ENCODE peak calls at places on chromosomes 7 and 10, in four cellular contexts. K, M, X and Q are unnamed samples.

GRCh38 chr10:129075936-129076335 is 391.1 kb upstream of the MGMT start:
- DNase-seq in K (no peak), M (no peak), X (no peak), Q (no peak)

GRCh38 chr10:129605986-129606518 is 139.0 kb downstream of the MGMT start:
- DNase-seq in K (peak; percentile 69), M (no peak), X (no peak), Q (no peak)

GRCh38 chr10:20712766-20713165 is 184.3 kb downstream of the NEBL start:
- DNase-seq in K (no peak), M (no peak), X (no peak), Q (no peak)

GRCh38 chr10:26093229-26093628 is 123.3 kb upstream of the GAD2 start:
- DNase-seq in K (no peak), M (no peak), X (no peak), Q (no peak)

GRCh38 chr10:126598009-126598408 is 72.5 kb downstream of the C10orf90 start:
- DNase-seq in K (no peak), M (no peak), X (peak; percentile 31), Q (peak; percentile 45)

GRCh38 chr10:59580257-59580863 is 129.3 kb downstream of the SLC16A9 start:
- DNase-seq in K (no peak), M (peak; percentile 25), X (no peak), Q (peak; percentile 82)

GRCh38 chr7:64873517-64873916 is 29.6 kb upstream of the ZNF273 start:
- DNase-seq in K (no peak), M (no peak), X (no peak), Q (no peak)

GRCh38 chr10:11835061-11835460 is 11.9 kb downstream of the PROSER2 start:
- DNase-seq in K (no peak), M (no peak), X (no peak), Q (no peak)

GRCh38 chr10:72783290-72783689 is 91.3 kb downstream of the MCU start:
- DNase-seq in K (no peak), M (no peak), X (no peak), Q (no peak)

GRCh38 chr7:16403475-16403874 is 17.9 kb downstream of the CRPPA start:
- DNase-seq in K (no peak), M (no peak), X (no peak), Q (no peak)

GRCh38 chr7:92784935-92785334 is 51.4 kb downstream of the CDK6 start:
- DNase-seq in K (no peak), M (no peak), X (no peak), Q (no peak)

GRCh38 chr7:39948375-39948774 is 1.7 kb upstream of the CDK13 start:
- DNase-seq in K (no peak), M (no peak), X (peak; percentile 45), Q (no peak)

GRCh38 chr7:37901890-37902524 is 14.6 kb downstream of the SFRP4 start:
- DNase-seq in K (no peak), M (peak; percentile 76), X (no peak), Q (peak; percentile 65)

GRCh38 chr7:112010994-112011393 is 195.2 kb downstream of the DOCK4 start:
- DNase-seq in K (no peak), M (no peak), X (no peak), Q (no peak)

GRCh38 chr10:14698487-14699170 is 76.1 kb downstream of the FAM107B start:
- DNase-seq in K (no peak), M (peak; percentile 78), X (no peak), Q (peak; percentile 24)

GRCh38 chr7:133139350-133139749 is 57.5 kb upstream of the CHCHD3 start:
- DNase-seq in K (no peak), M (peak; percentile 35), X (peak; percentile 1), Q (peak; percentile 73)

GRCh38 chr10:132523561-132524442 is 13.8 kb upstream of the INPP5A start:
- DNase-seq in K (no peak), M (no peak), X (no peak), Q (no peak)

GRCh38 chr10:88270871-88271713 is 312.0 kb downstream of the RNLS start:
- DNase-seq in K (peak; percentile 29), M (peak; percentile 91), X (peak; percentile 30), Q (peak; percentile 45)

GRCh38 chr10:123863721-123864432 is 27.7 kb downstream of the CPXM2 start:
- DNase-seq in K (no peak), M (no peak), X (no peak), Q (no peak)

GRCh38 chr7:80312139-80312661 is 177.6 kb downstream of the GNAI1 start:
- DNase-seq in K (no peak), M (peak; percentile 78), X (no peak), Q (peak; percentile 92)

GRCh38 chr10:28711079-28711478 is 33.8 kb downstream of the BAMBI start:
- DNase-seq in K (no peak), M (no peak), X (no peak), Q (no peak)

GRCh38 chr10:85528318-85528652 is 838.3 kb downstream of the GRID1 start:
- DNase-seq in K (no peak), M (no peak), X (no peak), Q (no peak)

GRCh38 chr7:40542982-40543741 is 408.4 kb downstream of the SUGCT start:
- DNase-seq in K (no peak), M (no peak), X (no peak), Q (no peak)

GRCh38 chr10:3573498-3573897 is 211.5 kb downstream of the KLF6 start:
- DNase-seq in K (no peak), M (no peak), X (no peak), Q (no peak)

GRCh38 chr7:47817922-47818321 is 130.3 kb downstream of the PKD1L1 start:
- DNase-seq in K (no peak), M (no peak), X (no peak), Q (peak; percentile 39)

GRCh38 chr7:156185076-156185475 is 372.8 kb upstream of the SHH start:
- DNase-seq in K (no peak), M (no peak), X (no peak), Q (no peak)

GRCh38 chr7:92695308-92696261 is 105.4 kb upstream of the FAM133B start:
- DNase-seq in K (no peak), M (peak; percentile 86), X (no peak), Q (peak; percentile 94)

GRCh38 chr7:128737867-128738390 is 1.2 kb upstream of the CALU start:
- DNase-seq in K (no peak), M (peak; percentile 84), X (no peak), Q (peak; percentile 31)

GRCh38 chr10:79046326-79046725 is 22.4 kb upstream of the ZMIZ1 start:
- DNase-seq in K (no peak), M (no peak), X (no peak), Q (no peak)

DNA sequence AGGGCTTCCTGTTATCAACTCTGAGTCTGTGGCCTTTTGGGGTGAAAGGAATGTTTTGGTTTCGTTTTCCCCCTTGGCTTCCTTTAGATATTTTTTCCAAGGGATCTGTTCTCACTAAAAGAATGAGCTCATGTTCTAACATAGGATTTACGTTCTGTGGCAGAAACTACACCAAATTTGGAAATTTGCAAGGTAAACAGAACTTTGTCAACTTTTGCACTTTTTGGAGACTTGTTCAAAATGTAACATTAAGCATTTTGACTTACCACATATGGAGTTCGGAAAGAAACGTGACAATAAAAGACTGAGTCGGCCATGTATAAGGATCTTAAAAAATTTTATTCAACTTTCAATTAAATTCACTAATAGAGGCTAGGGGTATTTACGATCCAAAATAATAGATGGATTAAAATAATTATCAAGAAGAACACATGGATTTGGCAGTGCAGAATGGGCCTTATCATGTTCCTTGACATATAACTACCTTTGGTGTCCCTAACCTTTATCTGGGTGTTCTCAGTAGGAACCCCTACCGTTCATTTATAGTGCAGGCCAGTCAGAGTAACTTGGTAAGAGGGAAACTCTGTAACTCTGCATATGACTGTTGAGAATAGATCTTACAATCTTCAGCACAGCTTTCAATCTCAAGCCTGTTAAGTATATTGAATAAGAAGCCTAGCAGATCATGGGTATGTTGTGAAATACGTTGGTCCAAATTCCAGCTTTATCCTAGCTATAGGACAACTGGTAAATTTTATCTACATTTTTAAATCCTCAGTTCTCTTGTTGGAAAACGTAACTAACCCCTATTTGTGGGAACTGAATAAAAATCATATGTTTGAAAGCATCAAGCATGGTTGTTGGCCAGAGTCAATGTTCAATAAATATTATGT is 11.8 kb downstream of the CPED1 start:
- DNase-seq in K (no peak), M (peak; percentile 45), X (no peak), Q (peak; percentile 77)
- H3K4me3 ChIP-seq in K (no peak overlapping the region), M (no peak overlapping the region), X (no peak overlapping the region), Q (peak overlapping the region; percentile 38)

DNA sequence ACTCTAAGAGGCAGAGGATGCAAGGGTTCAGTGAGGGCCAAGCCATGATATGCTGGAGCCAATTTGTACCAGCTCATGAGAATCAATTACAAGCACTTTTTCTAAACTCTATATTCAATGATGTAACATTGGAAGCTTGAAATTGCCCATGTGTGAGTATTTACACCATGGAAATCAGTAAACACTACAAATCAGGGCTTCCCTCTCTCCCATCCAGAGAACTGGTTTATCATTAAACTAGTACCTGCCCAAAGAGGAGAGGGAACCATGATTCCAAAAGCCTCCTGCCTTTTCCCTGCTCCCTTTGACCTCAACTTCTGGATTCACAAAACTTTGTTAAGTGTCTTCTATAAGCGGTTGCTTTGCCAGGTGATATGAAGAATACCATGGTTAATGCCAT is 52.5 kb upstream of the BICC1 start:
- DNase-seq in K (no peak), M (no peak), X (no peak), Q (no peak)
- TF ChIP-seq CTCF in K (no peak), M (no peak), X (no peak), Q (no peak)

GRCh38 chr7:26543345-26543744 is 251.7 kb downstream of the SNX10 start:
- DNase-seq in K (no peak), M (no peak), X (no peak), Q (no peak)
- H3K4me3 ChIP-seq in K (no peak overlapping the region), M (no peak overlapping the region), X (no peak overlapping the region), Q (no peak overlapping the region)

GRCh38 chr7:23542752-23543151 is 11.0 kb upstream of the TRA2A start:
- DNase-seq in K (no peak), M (no peak), X (no peak), Q (no peak)

GRCh38 chr7:23544913-23545354 is 13.2 kb upstream of the TRA2A start:
- DNase-seq in K (no peak), M (peak; percentile 16), X (peak; percentile 63), Q (peak; percentile 57)

GRCh38 chr7:23545493-23545892 is 13.7 kb upstream of the TRA2A start:
- DNase-seq in K (no peak), M (no peak), X (no peak), Q (no peak)

GRCh38 chr7:23547662-23548061 is 15.9 kb upstream of the TRA2A start:
- DNase-seq in K (no peak), M (no peak), X (no peak), Q (no peak)

GRCh38 chr7:23546897-23547572 is 15.3 kb upstream of the TRA2A start:
- DNase-seq in K (peak; percentile 76), M (peak; percentile 72), X (peak; percentile 89), Q (peak; percentile 96)
- TF ChIP-seq CTCF in K (peak; percentile 94), M (peak; percentile 99), X (peak; percentile 98), Q (peak; percentile 95)